ENCODE peak calls at places on chromosomes 2 and 18, in six cellular contexts. C is neural progenitor cell; D is IMR-90; P is AG04450; J is activated CD8-positive, alpha-beta T cell treated with anti-CD3 and anti-CD28 coated beads for 36 hours; Q is hepatocyte. O is an unnamed sample.

GRCh38 chr18:74529378-74529777 is 4.9 kb upstream of the CNDP1 start:
- DNase-seq in P (no peak), J (no peak), C (no peak), Q (no peak), D (no peak), O (no peak)

GRCh38 chr2:234488913-234489451 is 7.9 kb downstream of the ARL4C start:
- DNase-seq in P (no peak), D (no peak), J (peak), C (no peak), Q (no peak), O (no peak)

GRCh38 chr2:235515364-235515742 is 21.5 kb downstream of the AGAP1 start:
- DNase-seq in C (no peak), P (no peak), J (no peak), D (no peak), Q (no peak), O (no peak)

GRCh38 chr2:98444436-98445166 is at the start of gene INPP4A:
- DNase-seq in J (peak), P (no peak), D (peak), C (peak), Q (peak), O (no peak)

GRCh38 chr2:30717081-30717650 is 90.1 kb downstream of the CAPN13 start:
- DNase-seq in J (no peak), P (no peak), Q (no peak), C (no peak), D (no peak), O (no peak)

GRCh38 chr2:105600949-105601708 is 143.6 kb upstream of the NCK2 start:
- DNase-seq in J (no peak), C (no peak), D (no peak), P (no peak), Q (peak), O (no peak)

GRCh38 chr2:55604027-55604565 is 13.3 kb downstream of the PPP4R3B start:
- DNase-seq in Q (no peak), P (no peak), J (no peak), C (no peak), D (peak), O (no peak)

GRCh38 chr2:105840933-105841332 is 96.2 kb downstream of the NCK2 start:
- DNase-seq in J (no peak), D (no peak), P (no peak), C (no peak), Q (no peak), O (no peak)

GRCh38 chr2:150586858-150587257 is 99.4 kb upstream of the RND3 start:
- DNase-seq in J (no peak), P (no peak), D (peak), Q (no peak), C (no peak), O (no peak)

GRCh38 chr2:169462896-169463695 is 16.2 kb upstream of the BBS5 start:
- DNase-seq in Q (no peak), P (peak), J (no peak), C (no peak), D (peak), O (peak)

GRCh38 chr2:208648368-208648767 is 241.8 kb downstream of the PTH2R start:
- DNase-seq in J (no peak), D (no peak), Q (no peak), P (no peak), C (no peak), O (no peak)

GRCh38 chr2:119247844-119248271 is 24.2 kb downstream of the STEAP3 start:
- DNase-seq in Q (no peak), D (no peak), P (no peak), J (no peak), C (no peak), O (no peak)

GRCh38 chr2:72111061-72111460 is 36.6 kb downstream of the CYP26B1 start:
- DNase-seq in C (no peak), P (no peak), D (no peak), Q (no peak), J (no peak), O (no peak)

DNA sequence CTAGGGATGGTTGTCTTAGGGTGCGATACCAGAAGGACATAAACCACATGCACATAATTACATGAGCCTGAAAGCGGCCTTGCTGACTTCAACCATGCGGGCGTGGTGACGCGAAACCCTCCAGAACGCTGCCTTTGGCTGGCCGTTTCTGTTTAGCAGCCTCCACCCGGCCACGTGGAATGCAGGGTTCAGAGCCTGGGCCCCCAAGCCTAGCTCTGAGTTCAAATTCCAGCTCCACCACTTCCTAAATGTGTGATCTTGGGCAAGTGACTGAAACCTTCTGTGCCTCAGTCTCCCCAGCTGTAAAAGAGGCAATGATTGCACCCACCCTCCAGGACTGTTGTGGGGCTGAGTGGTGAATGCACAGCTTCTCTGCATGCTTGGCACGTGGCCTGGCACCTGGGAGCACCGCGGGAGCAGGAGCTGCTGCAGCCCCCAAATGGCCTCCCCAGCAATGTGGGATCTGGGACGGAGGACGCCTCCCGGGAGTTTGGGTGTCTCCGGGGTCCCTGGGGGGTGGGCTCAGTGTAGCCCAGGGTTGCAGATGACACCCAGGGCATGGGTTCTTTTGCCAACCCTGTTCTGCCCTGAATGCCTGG is 1.5 kb downstream of the KLHL30 start:
- DNase-seq in D (no peak), P (no peak), C (no peak), J (no peak), Q (no peak), O (no peak)
- TF ChIP-seq CTCF in D (no peak), P (no peak), C (no peak), J (no peak), Q (no peak), O (no peak)

GRCh38 chr2:204590063-204590462 is 44.8 kb downstream of the PARD3B start:
- DNase-seq in C (no peak), J (no peak), P (no peak), D (no peak), Q (no peak), O (no peak)

GRCh38 chr2:204586444-204587165 is 41.3 kb downstream of the PARD3B start:
- DNase-seq in D (peak), C (no peak), P (no peak), J (no peak), Q (no peak), O (no peak)

GRCh38 chr2:204583773-204584172 is 38.5 kb downstream of the PARD3B start:
- DNase-seq in P (no peak), D (no peak), C (no peak), Q (no peak), J (no peak), O (no peak)

GRCh38 chr2:204585930-204586329 is 40.7 kb downstream of the PARD3B start:
- DNase-seq in J (no peak), D (no peak), P (no peak), Q (no peak), C (no peak), O (no peak)
- TF ChIP-seq CTCF in J (no peak), D (no peak), P (no peak), Q (no peak), C (no peak), O (no peak)

GRCh38 chr2:229431331-229431954 is 160.4 kb upstream of the PID1 start:
- DNase-seq in C (peak), Q (peak), J (no peak), D (peak), P (no peak), O (peak)
- TF ChIP-seq CTCF in C (peak), Q (peak), J (peak), D (peak), P (peak), O (peak)

GRCh38 chr2:152823901-152824300 is 105.5 kb downstream of the ARL6IP6 start:
- DNase-seq in Q (no peak), J (no peak), P (no peak), C (no peak), D (no peak), O (no peak)

GRCh38 chr2:152820048-152820447 is 101.6 kb downstream of the ARL6IP6 start:
- DNase-seq in Q (no peak), D (no peak), J (no peak), P (no peak), C (no peak), O (no peak)

GRCh38 chr2:152826880-152827279 is 108.5 kb downstream of the ARL6IP6 start:
- DNase-seq in P (no peak), C (no peak), Q (no peak), D (peak), J (no peak), O (no peak)

GRCh38 chr2:152825834-152826233 is 107.4 kb downstream of the ARL6IP6 start:
- DNase-seq in C (no peak), J (no peak), Q (no peak), D (peak), P (no peak), O (peak)

DNA sequence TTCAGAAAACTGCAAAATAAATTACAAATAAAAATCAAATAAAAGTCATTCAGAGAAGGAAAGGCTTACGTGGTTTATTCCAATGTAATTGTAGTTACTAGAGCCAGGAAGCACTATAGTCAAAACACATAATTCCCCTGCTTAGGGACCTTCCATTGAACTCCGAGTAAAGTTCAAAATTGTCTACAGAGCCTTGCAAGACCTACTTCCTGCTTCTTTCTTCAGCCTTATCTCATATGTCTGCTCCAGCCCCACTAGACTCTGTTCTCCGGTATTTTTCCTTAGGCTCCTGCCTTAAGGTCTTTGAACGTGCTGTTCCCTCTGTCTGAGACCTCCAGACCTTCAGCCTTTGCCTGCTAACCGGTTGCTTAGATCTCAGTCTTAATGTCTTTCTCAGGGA is 104.2 kb downstream of the ARL6IP6 start:
- DNase-seq in P (no peak), J (no peak), D (no peak), C (no peak), Q (peak), O (no peak)
- TF ChIP-seq CTCF in P (no peak), J (no peak), D (no peak), C (no peak), Q (no peak), O (no peak)